ENCODE peak calls at places on chromosomes 4 and X, in seven cellular contexts. C, P, D, M, W, E and G are unnamed samples. For H3K27me3, the result is how much of the 10 kb centered on the place peaks cover.

GRCh38 chr4:74451214-74451661 is 6.3 kb downstream of the AREG start:
- DNase-seq in D (no peak), C (no peak), P (no peak), M (no peak), E (no peak), W (peak), G (no peak)

GRCh38 chrX:24242649-24243556 is 71.0 kb downstream of the SUPT20HL2 start:
- DNase-seq in P (no peak), W (no peak), C (peak), E (peak), M (peak), D (peak), G (peak)

GRCh38 chrX:39613997-39614679 is 483.6 kb downstream of the BCOR start:
- DNase-seq in E (peak), P (no peak), C (no peak), M (no peak), W (no peak), D (peak), G (no peak)

GRCh38 chr4:26779224-26779623 is 81.4 kb upstream of the STIM2 start:
- DNase-seq in M (no peak), W (no peak), D (no peak), E (no peak), C (no peak), P (no peak), G (no peak)

GRCh38 chrX:128759745-128760144 is 707.5 kb upstream of the ACTRT1 start:
- DNase-seq in E (no peak), D (no peak), P (no peak), C (no peak), W (no peak), M (no peak), G (no peak)

GRCh38 chr4:54473077-54473545 is 184.6 kb upstream of the KIT start:
- DNase-seq in D (no peak), P (no peak), M (no peak), C (peak), E (no peak), W (peak), G (no peak)

GRCh38 chr4:11598591-11598990 is 169.9 kb upstream of the HS3ST1 start:
- DNase-seq in D (no peak), E (no peak), P (no peak), W (no peak), C (no peak), M (no peak), G (no peak)

GRCh38 chrX:6498324-6498723 is 36.6 kb downstream of the VCX3A start:
- DNase-seq in E (no peak), M (no peak), W (no peak), P (no peak), C (no peak), D (no peak), G (no peak)

GRCh38 chrX:1300449-1300848 is 31.8 kb downstream of the CSF2RA start:
- DNase-seq in D (no peak), W (no peak), E (no peak), P (no peak), M (no peak), C (no peak), G (no peak)
- H3K4me3 ChIP-seq in D (no peak), W (no peak), E (no peak), P (no peak), M (no peak), C (no peak), G (no peak)

DNA sequence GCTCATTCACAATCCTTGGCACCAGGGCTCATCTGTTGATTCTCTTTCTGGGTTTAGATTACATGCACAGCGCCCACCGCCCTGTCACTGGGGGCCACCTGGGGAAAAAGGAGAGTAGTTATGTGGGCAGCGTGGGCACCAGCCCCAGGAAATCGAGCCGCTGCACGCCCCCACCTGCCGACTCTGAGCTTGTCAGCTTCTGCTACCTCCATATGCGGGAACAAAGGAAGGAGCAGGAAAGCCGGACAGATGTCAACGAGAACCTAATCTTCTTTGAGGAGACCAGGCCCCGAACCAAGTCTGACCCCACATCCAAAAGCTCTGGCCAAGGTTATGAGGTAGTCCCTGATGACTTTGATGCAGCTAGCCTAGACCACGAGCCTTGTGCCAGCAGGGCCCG is 31.0 kb upstream of the PRPS1 start:
- DNase-seq in P (no peak), M (no peak), E (no peak), W (no peak), C (no peak), D (no peak), G (no peak)
- TF ChIP-seq POLR2AphosphoS5 in P (no peak), M (no peak), E (no peak), W (no peak), C (no peak), D (no peak), G (no peak)

GRCh38 chr4:41930139-41930831 is 4.9 kb upstream of the TMEM33 start:
- DNase-seq in E (no peak), P (no peak), D (no peak), C (no peak), W (no peak), M (no peak), G (no peak)

GRCh38 chr4:41932988-41933387 is 2.2 kb upstream of the TMEM33 start:
- DNase-seq in W (no peak), E (no peak), P (no peak), D (no peak), C (no peak), M (no peak), G (no peak)

GRCh38 chr4:41927761-41928499 is 7.3 kb upstream of the TMEM33 start:
- DNase-seq in C (no peak), D (no peak), M (no peak), W (no peak), E (no peak), P (no peak), G (no peak)
- H3K27me3 ChIP-seq in C (under half), D (under half), M (under half), W (under half), E (under half), P (under half), G (under half)

DNA sequence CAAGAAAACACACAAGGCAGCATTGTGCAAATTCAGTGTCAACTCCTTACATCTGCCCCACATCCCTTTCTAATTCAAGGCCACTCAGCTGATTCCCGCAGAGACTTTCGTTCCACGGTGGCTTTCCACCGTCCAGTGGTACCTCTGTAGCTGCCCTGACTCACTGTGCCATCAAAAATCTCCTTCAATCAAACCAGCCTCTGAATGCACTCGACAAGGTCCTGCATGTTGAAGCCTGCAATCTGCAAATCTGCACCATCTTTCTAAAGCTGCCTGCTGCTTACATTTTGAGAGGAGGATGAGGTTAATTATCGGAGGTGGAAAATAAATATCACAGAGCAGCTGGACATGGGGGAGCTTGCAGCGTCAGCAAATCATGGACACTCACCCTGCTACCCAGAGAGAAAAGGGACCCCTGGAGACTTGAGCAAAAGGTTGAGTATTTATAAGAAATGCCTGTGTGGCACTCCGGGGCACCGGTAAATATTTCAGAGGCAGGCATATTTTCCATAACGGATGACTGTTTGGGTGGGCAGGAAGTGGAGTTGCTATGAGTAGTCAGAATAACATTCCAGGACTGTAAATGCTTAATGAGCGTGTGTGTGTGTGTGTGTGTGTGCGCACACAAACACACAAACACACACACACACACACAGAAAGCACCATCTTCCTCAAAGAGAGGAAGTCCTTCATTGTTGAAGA is 74.8 kb downstream of the MXRA5 start:
- DNase-seq in M (no peak), W (no peak), E (no peak), C (no peak), P (no peak), D (no peak), G (no peak)
- H3K4me3 ChIP-seq in M (no peak), W (no peak), E (no peak), C (no peak), P (no peak), D (no peak), G (peak)

GRCh38 chr4:33911951-33912350 is 2332.4 kb downstream of the ARAP2 start:
- DNase-seq in M (no peak), E (no peak), W (no peak), C (no peak), P (no peak), D (no peak), G (no peak)

GRCh38 chr4:33914386-33914785 is 2329.9 kb downstream of the ARAP2 start:
- DNase-seq in P (no peak), M (no peak), E (no peak), D (no peak), W (no peak), C (no peak), G (no peak)
- TF ChIP-seq POLR2AphosphoS5 in P (no peak), M (no peak), E (no peak), D (no peak), W (no peak), C (no peak), G (no peak)

DNA sequence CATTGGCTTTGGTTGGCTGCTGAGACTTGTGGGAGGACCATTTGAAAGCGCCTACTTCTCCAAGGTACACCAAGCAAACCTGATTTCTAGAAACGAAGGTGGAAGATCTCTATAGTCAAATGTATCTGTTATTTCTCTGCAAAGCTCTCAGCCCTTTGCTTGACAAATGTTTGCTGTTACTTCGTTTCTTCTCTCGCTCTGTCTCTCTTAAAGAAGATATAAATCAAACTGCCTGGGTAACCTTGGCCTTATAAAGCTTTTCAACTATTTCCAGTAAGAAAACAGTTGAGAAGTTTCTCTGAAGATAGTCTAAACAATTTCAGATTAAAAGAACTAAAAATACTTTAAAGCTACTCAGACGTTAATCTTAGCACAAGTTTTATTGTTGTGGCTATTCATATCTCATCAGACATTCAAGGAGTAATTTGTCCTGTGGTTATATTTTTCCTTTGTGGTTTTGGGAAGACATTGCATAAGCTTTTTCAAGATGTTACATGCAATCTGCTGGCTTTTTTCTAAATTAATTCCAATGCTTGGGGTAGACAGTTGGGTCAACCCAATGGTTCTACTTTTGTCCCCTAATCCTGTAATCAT is 22.6 kb downstream of the HOPX start:
- DNase-seq in E (no peak), W (no peak), P (no peak), C (no peak), D (no peak), M (no peak), G (no peak)
- H3K27me3 ChIP-seq in E (under half), W (under half), P (under half), C (under half), D (under half), M (under half), G (under half)